ENCODE peak calls at places on chromosomes 1 and 21, in nine cellular contexts. V is lower lobe of right lung; C is heart right ventricle; J is right cardiac atrium; S is aorta; R is body of pancreas; G is CD4-positive, alpha-beta T cell; F is CD8-positive, alpha-beta T cell; P is A549. Q is an unnamed sample.
A peak's percentile ranks its signal among the peaks of the same experiment; 100 is the strongest.

GRCh38 chr21:45749974-45750373 is 106.4 kb downstream of the PCBP3 start:
- ATAC-seq in V (no peak), C (no peak), J (no peak), S (no peak), R (no peak), G (no peak), F (no peak), P (no peak), Q (no peak)

GRCh38 chr1:234661249-234661928 is 51.4 kb upstream of the IRF2BP2 start:
- ATAC-seq in V (no peak), C (no peak), J (no peak), S (no peak), R (no peak), G (no peak), F (no peak), P (no peak), Q (no peak)

GRCh38 chr1:201509601-201510374 is 2.9 kb upstream of the CSRP1 start:
- ATAC-seq in V (no peak), C (no peak), J (no peak), S (no peak), R (no peak), G (no peak), F (no peak), P (no peak), Q (no peak)

GRCh38 chr1:173603056-173603591 is at the start of gene SLC9C2:
- ATAC-seq in V (peak; percentile 85), C (peak; percentile 87), J (peak; percentile 94), S (no peak), R (peak; percentile 98), G (no peak), F (no peak), P (no peak), Q (no peak)

GRCh38 chr1:42801832-42802483 is 15.0 kb upstream of the ERMAP start:
- ATAC-seq in V (no peak), C (no peak), J (no peak), S (peak; percentile 54), R (no peak), G (no peak), F (no peak), P (no peak), Q (peak; percentile 87)

GRCh38 chr1:160708118-160708517 is 3.5 kb downstream of the CD48 start:
- ATAC-seq in V (peak; percentile 64), C (no peak), J (peak; percentile 40), S (no peak), R (no peak), G (no peak), F (no peak), P (no peak), Q (no peak)

GRCh38 chr21:15823486-15824150 is 93.8 kb downstream of the USP25 start:
- ATAC-seq in V (no peak), C (no peak), J (no peak), S (no peak), R (no peak), G (peak; percentile 88), F (peak; percentile 82), P (no peak), Q (no peak)

GRCh38 chr21:16305686-16306085 is 575.9 kb downstream of the USP25 start:
- ATAC-seq in V (no peak), C (no peak), J (no peak), S (no peak), R (no peak), G (no peak), F (no peak), P (no peak), Q (no peak)

GRCh38 chr1:246063013-246063616 is 444.0 kb downstream of the SMYD3 start:
- ATAC-seq in V (no peak), C (no peak), J (peak; percentile 51), S (no peak), R (no peak), G (no peak), F (no peak), P (no peak), Q (no peak)

GRCh38 chr1:164671597-164672327 is 112.8 kb downstream of the PBX1 start:
- ATAC-seq in V (no peak), C (no peak), J (no peak), S (no peak), R (no peak), G (no peak), F (no peak), P (no peak), Q (no peak)

GRCh38 chr1:164673584-164674214 is 114.7 kb downstream of the PBX1 start:
- ATAC-seq in V (no peak), C (no peak), J (no peak), S (no peak), R (no peak), G (no peak), F (no peak), P (no peak), Q (no peak)

GRCh38 chr1:164670026-164670425 is 111.0 kb downstream of the PBX1 start:
- ATAC-seq in V (no peak), C (no peak), J (no peak), S (no peak), R (no peak), G (no peak), F (no peak), P (no peak), Q (no peak)

GRCh38 chr1:164675342-164675904 is 116.4 kb downstream of the PBX1 start:
- ATAC-seq in V (no peak), C (no peak), J (no peak), S (no peak), R (no peak), G (no peak), F (no peak), P (peak; percentile 41), Q (no peak)

DNA sequence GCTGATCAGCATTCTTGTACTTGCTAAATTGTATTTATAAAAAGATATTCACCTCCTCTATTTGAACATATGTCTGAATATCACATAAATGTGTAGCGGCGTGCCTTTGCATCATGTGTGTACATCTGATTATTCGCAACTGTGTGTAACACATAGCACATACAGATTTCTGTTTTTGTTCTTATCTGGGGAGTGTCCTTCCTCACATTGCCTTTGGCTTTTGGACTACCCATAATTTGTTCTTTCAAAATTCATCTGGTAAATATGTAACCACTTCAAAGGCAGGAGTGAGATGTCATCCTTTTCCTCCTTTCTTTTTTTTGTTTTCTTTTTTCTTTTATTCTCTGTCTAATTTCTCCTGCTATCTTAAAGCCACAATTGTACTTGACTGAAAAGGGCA is 113.6 kb downstream of the PBX1 start:
- ATAC-seq in V (no peak), C (no peak), J (no peak), S (no peak), R (no peak), G (no peak), F (no peak), P (no peak), Q (no peak)
- H3K27ac ChIP-seq in V (no peak overlapping the region), C (no peak overlapping the region), J (no peak overlapping the region), S (no peak overlapping the region), R (peak overlapping the region; percentile 52), G (no peak overlapping the region), F (no peak overlapping the region), P (peak overlapping the region; percentile 63), Q (peak overlapping the region; percentile 64)

DNA sequence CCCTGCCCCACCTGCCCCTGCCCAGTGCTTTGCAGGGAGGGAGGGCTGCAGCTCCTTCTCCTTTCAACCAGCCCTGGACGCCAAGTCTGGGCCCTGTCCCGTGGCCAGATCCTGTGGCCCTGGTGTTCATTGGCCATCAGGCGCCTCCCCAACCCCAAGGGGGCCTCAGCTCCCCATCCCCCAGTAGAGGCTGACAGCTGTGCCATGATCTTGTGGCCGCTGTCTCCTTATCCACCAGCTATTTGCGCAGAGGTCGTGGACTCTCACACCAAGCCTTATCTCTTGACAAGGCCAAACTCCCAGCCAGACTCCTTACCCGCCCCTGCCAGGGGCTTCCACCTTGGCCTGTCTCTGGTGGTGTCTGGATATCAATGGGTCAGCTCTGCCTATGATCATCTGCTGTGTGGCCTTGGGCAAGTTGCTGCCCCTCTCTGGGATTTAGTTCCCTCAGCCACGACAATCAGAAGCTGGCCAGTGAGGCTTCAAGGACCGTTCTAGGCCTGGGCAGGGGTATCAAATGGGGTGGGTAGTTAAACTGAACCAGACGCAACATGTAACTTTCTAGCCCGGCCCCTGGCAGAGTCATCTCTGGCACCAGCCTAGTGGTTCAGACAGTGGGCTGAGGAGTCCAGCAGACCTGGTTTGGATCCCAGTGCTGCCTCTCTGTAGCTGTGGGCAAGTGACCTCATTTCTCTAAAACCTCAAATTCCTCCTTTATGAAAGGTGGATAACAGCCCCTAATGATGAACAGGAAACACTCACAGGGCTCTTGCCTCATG is 3.3 kb upstream of the COL8A2 start:
- ATAC-seq in V (no peak), C (no peak), J (no peak), S (no peak), R (no peak), G (no peak), F (no peak), P (no peak), Q (no peak)
- H3K27ac ChIP-seq in V (no peak overlapping the region), C (no peak overlapping the region), J (no peak overlapping the region), S (no peak overlapping the region), R (no peak overlapping the region), G (no peak overlapping the region), F (no peak overlapping the region), P (no peak overlapping the region), Q (no peak overlapping the region)

GRCh38 chr1:151281969-151282882 is at the start of gene ZNF687:
- ATAC-seq in V (peak; percentile 96), C (peak; percentile 94), J (peak; percentile 94), S (peak; percentile 96), R (peak; percentile 87), G (peak; percentile 85), F (peak; percentile 84), P (peak; percentile 89), Q (peak; percentile 92)

GRCh38 chr1:151281225-151281968 is 702 bp upstream of the ZNF687 start:
- ATAC-seq in V (peak; percentile 89), C (peak; percentile 92), J (peak; percentile 84), S (peak; percentile 93), R (peak; percentile 77), G (peak; percentile 33), F (peak; percentile 50), P (peak; percentile 73), Q (peak; percentile 83)

GRCh38 chr1:151282883-151283725 is 1.0 kb downstream of the ZNF687 start:
- ATAC-seq in V (peak; percentile 0), C (no peak), J (peak; percentile 2), S (no peak), R (no peak), G (no peak), F (no peak), P (no peak), Q (no peak)

GRCh38 chr1:151273924-151274466 is 8.1 kb upstream of the ZNF687 start:
- ATAC-seq in V (no peak), C (no peak), J (no peak), S (no peak), R (peak; percentile 35), G (no peak), F (no peak), P (no peak), Q (no peak)

DNA sequence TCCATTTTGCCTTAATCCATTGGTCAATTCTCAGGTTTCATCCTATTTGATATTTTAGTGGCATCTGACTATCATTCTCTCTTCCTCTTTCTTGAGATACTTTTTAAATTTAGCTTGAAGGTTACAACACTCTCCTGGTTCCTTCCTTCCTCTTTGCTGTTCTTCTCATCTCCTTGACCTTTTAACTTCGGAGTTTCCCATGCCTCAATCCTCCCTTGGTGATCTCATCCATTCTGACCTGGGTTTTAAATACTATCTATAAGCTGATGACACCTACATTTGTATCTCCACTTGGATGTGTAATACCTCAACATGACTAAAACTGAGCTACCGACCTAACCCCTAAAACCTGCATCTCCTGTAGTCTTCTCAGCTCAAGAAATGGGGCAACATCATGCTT is 4.8 kb upstream of the ZNF687 start:
- ATAC-seq in V (no peak), C (no peak), J (no peak), S (no peak), R (no peak), G (no peak), F (no peak), P (no peak), Q (no peak)
- H3K27ac ChIP-seq in V (peak overlapping the region; percentile 31), C (no peak overlapping the region), J (no peak overlapping the region), S (no peak overlapping the region), R (no peak overlapping the region), G (no peak overlapping the region), F (no peak overlapping the region), P (no peak overlapping the region), Q (no peak overlapping the region)

GRCh38 chr1:207886227-207886626 is 24.7 kb downstream of the CD34 start:
- ATAC-seq in V (no peak), C (no peak), J (no peak), S (no peak), R (no peak), G (no peak), F (no peak), P (no peak), Q (no peak)
- H3K27ac ChIP-seq in V (no peak overlapping the region), C (peak overlapping the region; percentile 91), J (peak overlapping the region; percentile 62), S (no peak overlapping the region), R (no peak overlapping the region), G (no peak overlapping the region), F (no peak overlapping the region), P (no peak overlapping the region), Q (peak overlapping the region; percentile 78)

Q was measured in gastroesophageal sphincter.